ENCODE peak calls at places on chromosomes 16 and 17, in six cellular contexts. One of them, this sample, is unnamed.

GRCh38 chr17:46782250-46782953 is 36.1 kb downstream of the WNT3 start:
- DNase-seq in EH: peak
- DNase-seq in epithelial cell of esophagus: peak
- DNase-seq in frontal cortex: no peak
- DNase-seq in stimulated activated CD4-positive, alpha-beta T cell treated with anti-CD3 and anti-CD28 coated beads, Interleukin-1b, Interleukin-23, amount 100 ng/mL, for 1 hour: no peak
- DNase-seq in central memory CD4-positive, alpha-beta T cell: no peak
- DNase-seq in this sample: no peak

GRCh38 chr16:80369559-80369958 is 171.2 kb upstream of the DYNLRB2 start:
- DNase-seq in EH: peak
- DNase-seq in epithelial cell of esophagus: peak
- DNase-seq in frontal cortex: peak
- DNase-seq in stimulated activated CD4-positive, alpha-beta T cell treated with anti-CD3 and anti-CD28 coated beads, Interleukin-1b, Interleukin-23, amount 100 ng/mL, for 1 hour: no peak
- DNase-seq in central memory CD4-positive, alpha-beta T cell: no peak
- DNase-seq in this sample: no peak

GRCh38 chr16:53629607-53630312 is 73.9 kb downstream of the RPGRIP1L start:
- DNase-seq in EH: no peak
- DNase-seq in epithelial cell of esophagus: no peak
- DNase-seq in frontal cortex: no peak
- DNase-seq in stimulated activated CD4-positive, alpha-beta T cell treated with anti-CD3 and anti-CD28 coated beads, Interleukin-1b, Interleukin-23, amount 100 ng/mL, for 1 hour: no peak
- DNase-seq in central memory CD4-positive, alpha-beta T cell: no peak
- DNase-seq in this sample: no peak

GRCh38 chr16:30032083-30032819 is 1.2 kb upstream of the TLCD3B start:
- DNase-seq in EH: peak
- DNase-seq in epithelial cell of esophagus: peak
- DNase-seq in frontal cortex: peak
- DNase-seq in stimulated activated CD4-positive, alpha-beta T cell treated with anti-CD3 and anti-CD28 coated beads, Interleukin-1b, Interleukin-23, amount 100 ng/mL, for 1 hour: no peak
- DNase-seq in central memory CD4-positive, alpha-beta T cell: peak
- DNase-seq in this sample: no peak

GRCh38 chr17:35341465-35341992 is 31.9 kb downstream of the SLFN11 start:
- DNase-seq in EH: no peak
- DNase-seq in epithelial cell of esophagus: no peak
- DNase-seq in frontal cortex: no peak
- DNase-seq in stimulated activated CD4-positive, alpha-beta T cell treated with anti-CD3 and anti-CD28 coated beads, Interleukin-1b, Interleukin-23, amount 100 ng/mL, for 1 hour: no peak
- DNase-seq in central memory CD4-positive, alpha-beta T cell: peak
- DNase-seq in this sample: no peak

GRCh38 chr17:65345261-65346060 is 208.3 kb downstream of the RGS9 start:
- DNase-seq in EH: no peak
- DNase-seq in epithelial cell of esophagus: no peak
- DNase-seq in frontal cortex: no peak
- DNase-seq in stimulated activated CD4-positive, alpha-beta T cell treated with anti-CD3 and anti-CD28 coated beads, Interleukin-1b, Interleukin-23, amount 100 ng/mL, for 1 hour: no peak
- DNase-seq in central memory CD4-positive, alpha-beta T cell: no peak
- DNase-seq in this sample: no peak

GRCh38 chr17:80663783-80664206 is 119.2 kb downstream of the RPTOR start:
- DNase-seq in EH: no peak
- DNase-seq in epithelial cell of esophagus: no peak
- DNase-seq in frontal cortex: no peak
- DNase-seq in stimulated activated CD4-positive, alpha-beta T cell treated with anti-CD3 and anti-CD28 coated beads, Interleukin-1b, Interleukin-23, amount 100 ng/mL, for 1 hour: no peak
- DNase-seq in central memory CD4-positive, alpha-beta T cell: peak
- DNase-seq in this sample: no peak

GRCh38 chr17:81967533-81968395 is 6.8 kb upstream of the NOTUM start:
- DNase-seq in EH: peak
- DNase-seq in epithelial cell of esophagus: peak
- DNase-seq in frontal cortex: peak
- DNase-seq in stimulated activated CD4-positive, alpha-beta T cell treated with anti-CD3 and anti-CD28 coated beads, Interleukin-1b, Interleukin-23, amount 100 ng/mL, for 1 hour: peak
- DNase-seq in central memory CD4-positive, alpha-beta T cell: peak
- DNase-seq in this sample: no peak

GRCh38 chr17:45306623-45307022 is 10.2 kb downstream of the MAP3K14 start:
- DNase-seq in EH: no peak
- DNase-seq in epithelial cell of esophagus: no peak
- DNase-seq in frontal cortex: no peak
- DNase-seq in stimulated activated CD4-positive, alpha-beta T cell treated with anti-CD3 and anti-CD28 coated beads, Interleukin-1b, Interleukin-23, amount 100 ng/mL, for 1 hour: no peak
- DNase-seq in central memory CD4-positive, alpha-beta T cell: no peak
- DNase-seq in this sample: no peak

GRCh38 chr17:7441202-7441705 is 1.9 kb downstream of the FGF11 start:
- DNase-seq in EH: no peak
- DNase-seq in epithelial cell of esophagus: no peak
- DNase-seq in frontal cortex: no peak
- DNase-seq in stimulated activated CD4-positive, alpha-beta T cell treated with anti-CD3 and anti-CD28 coated beads, Interleukin-1b, Interleukin-23, amount 100 ng/mL, for 1 hour: no peak
- DNase-seq in central memory CD4-positive, alpha-beta T cell: no peak
- DNase-seq in this sample: no peak

This sample was measured in CMK.